ENCODE peak calls at places on chromosome 4, in seven cellular contexts. R is upper lobe of right lung, V is GM13976, C is AG04450, X is fibroblast of pulmonary artery, N is GM06990, T is AG09319. W is an unnamed sample.

GRCh38 chr4:97121493-97121892 is 1021.8 kb downstream of the STPG2 start:
- DNase-seq in X (no peak), T (no peak), C (no peak), V (no peak), R (no peak), N (no peak), W (no peak)

GRCh38 chr4:85942107-85942506 is 417.7 kb downstream of the MAPK10 start:
- DNase-seq in N (no peak), T (no peak), R (no peak), V (no peak), C (no peak), X (no peak), W (no peak)

GRCh38 chr4:3736806-3737205 is 29.4 kb upstream of the ADRA2C start:
- DNase-seq in V (no peak), N (no peak), T (no peak), C (no peak), X (no peak), R (no peak), W (no peak)

GRCh38 chr4:28092610-28093009 is 1232.0 kb downstream of the STIM2 start:
- DNase-seq in V (no peak), X (no peak), C (no peak), T (no peak), N (no peak), R (no peak), W (no peak)

GRCh38 chr4:122163301-122163700 is 11.2 kb downstream of the BLTP1 start:
- DNase-seq in R (no peak), V (no peak), C (no peak), X (no peak), T (no peak), N (no peak), W (no peak)

GRCh38 chr4:160129439-160129838 is 1026.6 kb downstream of the RAPGEF2 start:
- DNase-seq in N (no peak), R (no peak), T (no peak), V (no peak), X (peak; percentile 0), C (no peak), W (peak; percentile 69)

GRCh38 chr4:4860381-4860802 is 927 bp downstream of the MSX1 start:
- DNase-seq in T (no peak), X (peak; percentile 31), C (no peak), V (no peak), N (no peak), R (no peak), W (no peak)

GRCh38 chr4:72951628-72952027 is 117.9 kb downstream of the COX18 start:
- DNase-seq in C (no peak), N (no peak), R (no peak), X (no peak), T (no peak), V (no peak), W (no peak)

GRCh38 chr4:154503598-154503997 is 12.0 kb upstream of the DCHS2 start:
- DNase-seq in N (no peak), C (no peak), R (no peak), T (no peak), X (peak; percentile 33), V (no peak), W (no peak)

GRCh38 chr4:133178960-133179359 is 29.9 kb downstream of the PCDH10 start:
- DNase-seq in T (no peak), V (no peak), X (no peak), N (no peak), R (no peak), C (no peak), W (no peak)

GRCh38 chr4:121034010-121034409 is 38.3 kb downstream of the NDNF start:
- DNase-seq in C (no peak), R (no peak), N (no peak), V (no peak), X (peak; percentile 59), T (peak; percentile 7), W (peak; percentile 62)

GRCh38 chr4:16794816-16795445 is 103.5 kb downstream of the LDB2 start:
- DNase-seq in T (no peak), X (peak; percentile 76), V (peak; percentile 34), C (no peak), R (no peak), N (no peak), W (no peak)

GRCh38 chr4:52713456-52713937 is 37.7 kb downstream of the ERVMER34-1 start:
- DNase-seq in X (no peak), V (no peak), T (no peak), N (no peak), C (no peak), R (no peak), W (no peak)

GRCh38 chr4:30714408-30715031 is 5.6 kb upstream of the PCDH7 start:
- DNase-seq in N (no peak), C (no peak), V (peak; percentile 15), T (no peak), R (no peak), X (peak; percentile 77), W (no peak)

GRCh38 chr4:126757219-126757618 is 875.5 kb upstream of the INTU start:
- DNase-seq in R (no peak), C (no peak), V (no peak), X (no peak), T (no peak), N (no peak), W (no peak)

GRCh38 chr4:95220205-95221175 is 328.3 kb downstream of the UNC5C start:
- DNase-seq in R (no peak), T (no peak), X (no peak), C (no peak), V (no peak), N (no peak), W (no peak)

GRCh38 chr4:5756271-5756670 is 45.3 kb downstream of the EVC start:
- DNase-seq in V (no peak), C (no peak), T (no peak), X (no peak), N (no peak), R (peak; percentile 57), W (no peak)

GRCh38 chr4:189177130-189177529 is 763.5 kb upstream of the FRG1 start:
- DNase-seq in N (no peak), X (no peak), T (no peak), C (no peak), R (no peak), V (no peak), W (no peak)

GRCh38 chr4:164748375-164748774 is 5.6 kb upstream of the SMIM31 start:
- DNase-seq in V (peak; percentile 42), N (no peak), R (no peak), T (no peak), C (no peak), X (peak; percentile 49), W (peak; percentile 4)

GRCh38 chr4:45347056-45347455 is 620.7 kb upstream of the GNPDA2 start:
- DNase-seq in T (no peak), R (no peak), V (no peak), C (no peak), X (no peak), N (no peak), W (no peak)

GRCh38 chr4:60683357-60683756 is 516.8 kb upstream of the ADGRL3 start:
- DNase-seq in R (no peak), T (no peak), N (no peak), C (peak; percentile 52), V (no peak), X (peak; percentile 43), W (no peak)

GRCh38 chr4:165799384-165799815 is 73.6 kb upstream of the TLL1 start:
- DNase-seq in C (no peak), R (no peak), T (no peak), V (no peak), X (no peak), N (no peak), W (no peak)

GRCh38 chr4:137768196-137768595 is 235.9 kb upstream of the PCDH18 start:
- DNase-seq in N (no peak), T (no peak), X (peak; percentile 23), R (no peak), V (no peak), C (no peak), W (no peak)

DNA sequence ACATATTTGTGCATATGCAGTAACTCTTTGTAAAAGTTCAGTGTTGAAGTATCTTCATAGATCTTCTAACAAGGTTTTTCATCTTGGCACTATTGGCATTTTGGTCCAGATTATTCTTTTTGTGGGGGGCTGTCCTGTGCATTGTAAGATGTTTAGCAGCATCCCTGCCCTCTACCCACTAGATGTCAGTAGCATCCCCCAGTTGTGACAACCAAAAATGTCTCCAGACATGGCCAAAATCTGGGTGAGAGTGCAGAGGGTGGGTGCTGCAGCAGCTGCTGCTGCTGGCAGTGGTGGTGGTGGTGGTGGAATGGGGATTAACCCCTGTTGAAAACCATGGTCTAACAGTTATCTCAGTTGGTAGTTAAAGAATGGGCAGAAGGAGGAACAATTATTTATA is 370.0 kb downstream of the GPAT3 start:
- DNase-seq in V (no peak), T (no peak), C (no peak), R (no peak), N (no peak), X (no peak), W (no peak)
- TF ChIP-seq CTCF in V (no peak), T (no peak), C (no peak), R (no peak), N (peak; percentile 63), X (peak; percentile 3), W (peak; percentile 41)

GRCh38 chr4:78372282-78372988 is 179.1 kb upstream of the ANXA3 start:
- DNase-seq in C (no peak), N (no peak), T (no peak), X (no peak), R (no peak), V (no peak), W (no peak)
- TF ChIP-seq CTCF in C (no peak), N (no peak), T (no peak), X (no peak), R (no peak), V (no peak), W (no peak)

DNA sequence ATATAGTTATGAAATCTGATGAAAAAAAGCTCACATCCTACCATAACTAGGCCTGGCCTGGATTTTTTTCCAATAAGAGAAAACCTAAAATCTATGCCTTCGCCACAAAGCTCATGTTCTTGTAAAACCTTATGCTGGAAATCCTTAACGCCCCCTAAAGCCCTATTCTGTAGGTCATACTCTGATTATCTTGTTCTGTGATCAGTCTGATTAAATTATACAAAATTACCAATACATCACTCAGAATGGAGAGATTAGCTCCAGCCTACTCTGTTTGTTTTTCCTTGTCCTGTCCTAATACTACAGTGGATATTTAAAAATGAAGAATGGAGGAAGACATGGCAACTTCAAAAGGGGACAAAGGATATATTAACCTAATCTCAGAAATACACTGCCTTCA is 7.2 kb downstream of the ZNF827 start:
- DNase-seq in T (no peak), X (no peak), R (no peak), C (no peak), N (no peak), V (no peak), W (no peak)
- TF ChIP-seq CTCF in T (no peak), X (no peak), R (no peak), C (no peak), N (no peak), V (no peak), W (no peak)

GRCh38 chr4:102387552-102388150 is 42.4 kb upstream of the SLC39A8 start:
- DNase-seq in T (no peak), R (no peak), V (no peak), X (peak; percentile 28), N (no peak), C (no peak), W (no peak)

GRCh38 chr4:102386966-102387365 is 41.7 kb upstream of the SLC39A8 start:
- DNase-seq in R (no peak), V (no peak), T (no peak), X (no peak), N (no peak), C (no peak), W (no peak)

GRCh38 chr4:102388636-102389035 is 43.4 kb upstream of the SLC39A8 start:
- DNase-seq in T (no peak), C (no peak), R (no peak), X (no peak), N (no peak), V (no peak), W (no peak)

GRCh38 chr4:102392033-102392744 is 46.9 kb upstream of the SLC39A8 start:
- DNase-seq in V (no peak), T (no peak), R (no peak), X (no peak), N (no peak), C (no peak), W (peak; percentile 8)

GRCh38 chr4:102390438-102390837 is 45.2 kb upstream of the SLC39A8 start:
- DNase-seq in V (peak; percentile 14), N (peak; percentile 28), X (peak; percentile 44), R (no peak), C (no peak), T (no peak), W (no peak)
- TF ChIP-seq CTCF in V (no peak), N (no peak), X (peak; percentile 11), R (no peak), C (no peak), T (no peak), W (no peak)